ENCODE peak calls at places on chromosomes 5 and 9, in five cellular contexts. One of them, this sample, is unnamed.

GRCh38 chr5:10699281-10699874 is 61.7 kb downstream of the DAP start:
- DNase-seq in A549: no peak
- DNase-seq in iPS-NIHi11: no peak
- DNase-seq in stimulated activated CD4-positive, alpha-beta T cell treated with anti-CD3 and anti-CD28 coated beads, Interleukin-12 subunit alpha, Interleukin-12 subunit beta, amount 100 ng/mL, for 48 hours: no peak
- DNase-seq in GM20000: no peak
- DNase-seq in this sample: peak

GRCh38 chr5:83474170-83474796 is 2.7 kb downstream of the VCAN start:
- DNase-seq in iPS-NIHi11: peak
- DNase-seq in GM20000: peak
- DNase-seq in stimulated activated CD4-positive, alpha-beta T cell treated with anti-CD3 and anti-CD28 coated beads, Interleukin-12 subunit alpha, Interleukin-12 subunit beta, amount 100 ng/mL, for 48 hours: no peak
- DNase-seq in A549: peak
- DNase-seq in this sample: peak

GRCh38 chr9:105355810-105356209 is 92.0 kb upstream of the FSD1L start:
- DNase-seq in GM20000: peak
- DNase-seq in iPS-NIHi11: no peak
- DNase-seq in A549: no peak
- DNase-seq in stimulated activated CD4-positive, alpha-beta T cell treated with anti-CD3 and anti-CD28 coated beads, Interleukin-12 subunit alpha, Interleukin-12 subunit beta, amount 100 ng/mL, for 48 hours: no peak
- DNase-seq in this sample: peak

GRCh38 chr9:20253635-20254034 is 368.7 kb downstream of the MLLT3 start:
- DNase-seq in stimulated activated CD4-positive, alpha-beta T cell treated with anti-CD3 and anti-CD28 coated beads, Interleukin-12 subunit alpha, Interleukin-12 subunit beta, amount 100 ng/mL, for 48 hours: no peak
- DNase-seq in A549: no peak
- DNase-seq in iPS-NIHi11: no peak
- DNase-seq in GM20000: no peak
- DNase-seq in this sample: no peak

GRCh38 chr5:132496631-132497487 is 6.3 kb upstream of the IRF1 start:
- DNase-seq in stimulated activated CD4-positive, alpha-beta T cell treated with anti-CD3 and anti-CD28 coated beads, Interleukin-12 subunit alpha, Interleukin-12 subunit beta, amount 100 ng/mL, for 48 hours: no peak
- DNase-seq in GM20000: peak
- DNase-seq in iPS-NIHi11: peak
- DNase-seq in A549: peak
- DNase-seq in this sample: peak

GRCh38 chr5:171858303-171858702 is 72.7 kb downstream of the SMIM23 start:
- DNase-seq in iPS-NIHi11: peak
- DNase-seq in GM20000: peak
- DNase-seq in stimulated activated CD4-positive, alpha-beta T cell treated with anti-CD3 and anti-CD28 coated beads, Interleukin-12 subunit alpha, Interleukin-12 subunit beta, amount 100 ng/mL, for 48 hours: peak
- DNase-seq in A549: peak
- DNase-seq in this sample: peak

GRCh38 chr5:6804766-6805165 is 91.5 kb downstream of the TENT4A start:
- DNase-seq in A549: no peak
- DNase-seq in stimulated activated CD4-positive, alpha-beta T cell treated with anti-CD3 and anti-CD28 coated beads, Interleukin-12 subunit alpha, Interleukin-12 subunit beta, amount 100 ng/mL, for 48 hours: no peak
- DNase-seq in iPS-NIHi11: no peak
- DNase-seq in GM20000: no peak
- DNase-seq in this sample: no peak

GRCh38 chr5:8710426-8710930 is 835.4 kb downstream of the SEMA5A start:
- DNase-seq in iPS-NIHi11: no peak
- DNase-seq in A549: no peak
- DNase-seq in stimulated activated CD4-positive, alpha-beta T cell treated with anti-CD3 and anti-CD28 coated beads, Interleukin-12 subunit alpha, Interleukin-12 subunit beta, amount 100 ng/mL, for 48 hours: no peak
- DNase-seq in GM20000: no peak
- DNase-seq in this sample: no peak

GRCh38 chr9:115671911-115672310 is 481.7 kb upstream of the PAPPA start:
- DNase-seq in iPS-NIHi11: no peak
- DNase-seq in GM20000: no peak
- DNase-seq in A549: no peak
- DNase-seq in stimulated activated CD4-positive, alpha-beta T cell treated with anti-CD3 and anti-CD28 coated beads, Interleukin-12 subunit alpha, Interleukin-12 subunit beta, amount 100 ng/mL, for 48 hours: no peak
- DNase-seq in this sample: no peak

GRCh38 chr5:83256091-83256775 is 178.9 kb downstream of the XRCC4 start:
- DNase-seq in stimulated activated CD4-positive, alpha-beta T cell treated with anti-CD3 and anti-CD28 coated beads, Interleukin-12 subunit alpha, Interleukin-12 subunit beta, amount 100 ng/mL, for 48 hours: no peak
- DNase-seq in GM20000: no peak
- DNase-seq in A549: no peak
- DNase-seq in iPS-NIHi11: no peak
- DNase-seq in this sample: no peak

GRCh38 chr9:21965401-21965951 is 28.7 kb downstream of the CDKN2A start:
- DNase-seq in A549: no peak
- DNase-seq in stimulated activated CD4-positive, alpha-beta T cell treated with anti-CD3 and anti-CD28 coated beads, Interleukin-12 subunit alpha, Interleukin-12 subunit beta, amount 100 ng/mL, for 48 hours: no peak
- DNase-seq in iPS-NIHi11: peak
- DNase-seq in GM20000: peak
- DNase-seq in this sample: peak

GRCh38 chr5:150492621-150493020 is 15.3 kb upstream of the NDST1 start:
- DNase-seq in stimulated activated CD4-positive, alpha-beta T cell treated with anti-CD3 and anti-CD28 coated beads, Interleukin-12 subunit alpha, Interleukin-12 subunit beta, amount 100 ng/mL, for 48 hours: no peak
- DNase-seq in A549: peak
- DNase-seq in GM20000: no peak
- DNase-seq in iPS-NIHi11: no peak
- DNase-seq in this sample: no peak

GRCh38 chr5:180832638-180833068 is 28.4 kb downstream of the ZFP62 start:
- DNase-seq in A549: no peak
- DNase-seq in GM20000: peak
- DNase-seq in stimulated activated CD4-positive, alpha-beta T cell treated with anti-CD3 and anti-CD28 coated beads, Interleukin-12 subunit alpha, Interleukin-12 subunit beta, amount 100 ng/mL, for 48 hours: no peak
- DNase-seq in iPS-NIHi11: no peak
- DNase-seq in this sample: peak

GRCh38 chr5:77957-78804 is 13.8 kb upstream of the PLEKHG4B start:
- DNase-seq in GM20000: no peak
- DNase-seq in stimulated activated CD4-positive, alpha-beta T cell treated with anti-CD3 and anti-CD28 coated beads, Interleukin-12 subunit alpha, Interleukin-12 subunit beta, amount 100 ng/mL, for 48 hours: no peak
- DNase-seq in iPS-NIHi11: no peak
- DNase-seq in A549: peak
- DNase-seq in this sample: peak

GRCh38 chr9:128723352-128723865 is 518 bp downstream of the ZDHHC12 start:
- DNase-seq in iPS-NIHi11: no peak
- DNase-seq in stimulated activated CD4-positive, alpha-beta T cell treated with anti-CD3 and anti-CD28 coated beads, Interleukin-12 subunit alpha, Interleukin-12 subunit beta, amount 100 ng/mL, for 48 hours: no peak
- DNase-seq in GM20000: no peak
- DNase-seq in A549: peak
- DNase-seq in this sample: no peak

GRCh38 chr5:132467292-132467984 is 23.1 kb downstream of the IRF1 start:
- DNase-seq in stimulated activated CD4-positive, alpha-beta T cell treated with anti-CD3 and anti-CD28 coated beads, Interleukin-12 subunit alpha, Interleukin-12 subunit beta, amount 100 ng/mL, for 48 hours: no peak
- DNase-seq in A549: no peak
- DNase-seq in iPS-NIHi11: no peak
- DNase-seq in GM20000: no peak
- DNase-seq in this sample: peak

GRCh38 chr9:112867275-112867991 is 23.2 kb downstream of the SLC46A2 start:
- DNase-seq in iPS-NIHi11: peak
- DNase-seq in A549: peak
- DNase-seq in GM20000: peak
- DNase-seq in stimulated activated CD4-positive, alpha-beta T cell treated with anti-CD3 and anti-CD28 coated beads, Interleukin-12 subunit alpha, Interleukin-12 subunit beta, amount 100 ng/mL, for 48 hours: peak
- DNase-seq in this sample: peak

GRCh38 chr5:68464424-68464823 is 248.9 kb downstream of the PIK3R1 start:
- DNase-seq in iPS-NIHi11: no peak
- DNase-seq in GM20000: peak
- DNase-seq in stimulated activated CD4-positive, alpha-beta T cell treated with anti-CD3 and anti-CD28 coated beads, Interleukin-12 subunit alpha, Interleukin-12 subunit beta, amount 100 ng/mL, for 48 hours: peak
- DNase-seq in A549: no peak
- DNase-seq in this sample: peak

GRCh38 chr9:114681594-114682332 is at the start of gene TEX48:
- DNase-seq in iPS-NIHi11: peak
- DNase-seq in GM20000: peak
- DNase-seq in A549: peak
- DNase-seq in stimulated activated CD4-positive, alpha-beta T cell treated with anti-CD3 and anti-CD28 coated beads, Interleukin-12 subunit alpha, Interleukin-12 subunit beta, amount 100 ng/mL, for 48 hours: peak
- DNase-seq in this sample: peak

GRCh38 chr9:125996671-125997509 is 249.7 kb downstream of the PBX3 start:
- DNase-seq in GM20000: no peak
- DNase-seq in stimulated activated CD4-positive, alpha-beta T cell treated with anti-CD3 and anti-CD28 coated beads, Interleukin-12 subunit alpha, Interleukin-12 subunit beta, amount 100 ng/mL, for 48 hours: no peak
- DNase-seq in iPS-NIHi11: no peak
- DNase-seq in A549: no peak
- DNase-seq in this sample: no peak

GRCh38 chr9:16708638-16709435 is 161.6 kb downstream of the BNC2 start:
- DNase-seq in stimulated activated CD4-positive, alpha-beta T cell treated with anti-CD3 and anti-CD28 coated beads, Interleukin-12 subunit alpha, Interleukin-12 subunit beta, amount 100 ng/mL, for 48 hours: no peak
- DNase-seq in iPS-NIHi11: peak
- DNase-seq in GM20000: no peak
- DNase-seq in A549: no peak
- DNase-seq in this sample: no peak

GRCh38 chr5:24026288-24026687 is 518.9 kb downstream of the PRDM9 start:
- DNase-seq in stimulated activated CD4-positive, alpha-beta T cell treated with anti-CD3 and anti-CD28 coated beads, Interleukin-12 subunit alpha, Interleukin-12 subunit beta, amount 100 ng/mL, for 48 hours: no peak
- DNase-seq in A549: no peak
- DNase-seq in GM20000: no peak
- DNase-seq in iPS-NIHi11: no peak
- DNase-seq in this sample: no peak

GRCh38 chr5:139619861-139620260 is 28.3 kb upstream of the CXXC5 start:
- DNase-seq in stimulated activated CD4-positive, alpha-beta T cell treated with anti-CD3 and anti-CD28 coated beads, Interleukin-12 subunit alpha, Interleukin-12 subunit beta, amount 100 ng/mL, for 48 hours: no peak
- DNase-seq in GM20000: no peak
- DNase-seq in iPS-NIHi11: no peak
- DNase-seq in A549: no peak
- DNase-seq in this sample: no peak

GRCh38 chr9:1536522-1537170 is 478.5 kb upstream of the SMARCA2 start:
- DNase-seq in iPS-NIHi11: no peak
- DNase-seq in stimulated activated CD4-positive, alpha-beta T cell treated with anti-CD3 and anti-CD28 coated beads, Interleukin-12 subunit alpha, Interleukin-12 subunit beta, amount 100 ng/mL, for 48 hours: no peak
- DNase-seq in A549: no peak
- DNase-seq in GM20000: peak
- DNase-seq in this sample: peak

GRCh38 chr9:137138701-137139467 is at the start of gene GRIN1:
- DNase-seq in GM20000: peak
- DNase-seq in A549: no peak
- DNase-seq in stimulated activated CD4-positive, alpha-beta T cell treated with anti-CD3 and anti-CD28 coated beads, Interleukin-12 subunit alpha, Interleukin-12 subunit beta, amount 100 ng/mL, for 48 hours: no peak
- DNase-seq in iPS-NIHi11: peak
- DNase-seq in this sample: no peak

GRCh38 chr5:151151793-151152192 is 5.8 kb downstream of the ANXA6 start:
- DNase-seq in GM20000: peak
- DNase-seq in iPS-NIHi11: no peak
- DNase-seq in A549: no peak
- DNase-seq in stimulated activated CD4-positive, alpha-beta T cell treated with anti-CD3 and anti-CD28 coated beads, Interleukin-12 subunit alpha, Interleukin-12 subunit beta, amount 100 ng/mL, for 48 hours: peak
- DNase-seq in this sample: peak

GRCh38 chr5:147464211-147464610 is 45.7 kb downstream of the DPYSL3 start:
- DNase-seq in A549: no peak
- DNase-seq in iPS-NIHi11: peak
- DNase-seq in GM20000: no peak
- DNase-seq in stimulated activated CD4-positive, alpha-beta T cell treated with anti-CD3 and anti-CD28 coated beads, Interleukin-12 subunit alpha, Interleukin-12 subunit beta, amount 100 ng/mL, for 48 hours: no peak
- DNase-seq in this sample: peak

GRCh38 chr9:23826120-23826629 is at the start of gene ELAVL2:
- DNase-seq in GM20000: no peak
- DNase-seq in stimulated activated CD4-positive, alpha-beta T cell treated with anti-CD3 and anti-CD28 coated beads, Interleukin-12 subunit alpha, Interleukin-12 subunit beta, amount 100 ng/mL, for 48 hours: peak
- DNase-seq in iPS-NIHi11: peak
- DNase-seq in A549: peak
- DNase-seq in this sample: no peak

GRCh38 chr5:115461506-115462290 is 82.9 kb downstream of the FEM1C start:
- DNase-seq in A549: peak
- DNase-seq in stimulated activated CD4-positive, alpha-beta T cell treated with anti-CD3 and anti-CD28 coated beads, Interleukin-12 subunit alpha, Interleukin-12 subunit beta, amount 100 ng/mL, for 48 hours: peak
- DNase-seq in GM20000: no peak
- DNase-seq in iPS-NIHi11: no peak
- DNase-seq in this sample: peak

GRCh38 chr5:67030289-67031069 is 166.1 kb downstream of the CD180 start:
- DNase-seq in A549: no peak
- DNase-seq in stimulated activated CD4-positive, alpha-beta T cell treated with anti-CD3 and anti-CD28 coated beads, Interleukin-12 subunit alpha, Interleukin-12 subunit beta, amount 100 ng/mL, for 48 hours: no peak
- DNase-seq in GM20000: no peak
- DNase-seq in iPS-NIHi11: no peak
- DNase-seq in this sample: no peak

GRCh38 chr9:114559830-114560520 is 27.6 kb upstream of the ATP6V1G1 start:
- DNase-seq in A549: no peak
- DNase-seq in iPS-NIHi11: no peak
- DNase-seq in GM20000: no peak
- DNase-seq in stimulated activated CD4-positive, alpha-beta T cell treated with anti-CD3 and anti-CD28 coated beads, Interleukin-12 subunit alpha, Interleukin-12 subunit beta, amount 100 ng/mL, for 48 hours: no peak
- DNase-seq in this sample: no peak

GRCh38 chr9:124784503-124784902 is 7.6 kb downstream of the OLFML2A start:
- DNase-seq in A549: no peak
- DNase-seq in stimulated activated CD4-positive, alpha-beta T cell treated with anti-CD3 and anti-CD28 coated beads, Interleukin-12 subunit alpha, Interleukin-12 subunit beta, amount 100 ng/mL, for 48 hours: no peak
- DNase-seq in iPS-NIHi11: no peak
- DNase-seq in GM20000: no peak
- DNase-seq in this sample: no peak

GRCh38 chr9:127872492-127873222 is 4.8 kb downstream of the AK1 start:
- DNase-seq in stimulated activated CD4-positive, alpha-beta T cell treated with anti-CD3 and anti-CD28 coated beads, Interleukin-12 subunit alpha, Interleukin-12 subunit beta, amount 100 ng/mL, for 48 hours: no peak
- DNase-seq in GM20000: no peak
- DNase-seq in iPS-NIHi11: no peak
- DNase-seq in A549: no peak
- DNase-seq in this sample: no peak

GRCh38 chr9:108956098-108956533 is 21.9 kb downstream of the ABITRAM start:
- DNase-seq in stimulated activated CD4-positive, alpha-beta T cell treated with anti-CD3 and anti-CD28 coated beads, Interleukin-12 subunit alpha, Interleukin-12 subunit beta, amount 100 ng/mL, for 48 hours: no peak
- DNase-seq in A549: no peak
- DNase-seq in GM20000: no peak
- DNase-seq in iPS-NIHi11: no peak
- DNase-seq in this sample: no peak

GRCh38 chr5:150626853-150627276 is 13.6 kb upstream of the SYNPO start:
- DNase-seq in iPS-NIHi11: peak
- DNase-seq in A549: no peak
- DNase-seq in stimulated activated CD4-positive, alpha-beta T cell treated with anti-CD3 and anti-CD28 coated beads, Interleukin-12 subunit alpha, Interleukin-12 subunit beta, amount 100 ng/mL, for 48 hours: no peak
- DNase-seq in GM20000: no peak
- DNase-seq in this sample: peak

GRCh38 chr5:43643750-43644149 is 40.8 kb downstream of the NNT start:
- DNase-seq in stimulated activated CD4-positive, alpha-beta T cell treated with anti-CD3 and anti-CD28 coated beads, Interleukin-12 subunit alpha, Interleukin-12 subunit beta, amount 100 ng/mL, for 48 hours: no peak
- DNase-seq in iPS-NIHi11: no peak
- DNase-seq in A549: no peak
- DNase-seq in GM20000: no peak
- DNase-seq in this sample: no peak

GRCh38 chr9:6788175-6789016 is 30.6 kb downstream of the KDM4C start:
- DNase-seq in GM20000: no peak
- DNase-seq in iPS-NIHi11: peak
- DNase-seq in stimulated activated CD4-positive, alpha-beta T cell treated with anti-CD3 and anti-CD28 coated beads, Interleukin-12 subunit alpha, Interleukin-12 subunit beta, amount 100 ng/mL, for 48 hours: no peak
- DNase-seq in A549: peak
- DNase-seq in this sample: no peak

GRCh38 chr5:6631441-6631840 is 1.4 kb downstream of the NSUN2 start:
- DNase-seq in stimulated activated CD4-positive, alpha-beta T cell treated with anti-CD3 and anti-CD28 coated beads, Interleukin-12 subunit alpha, Interleukin-12 subunit beta, amount 100 ng/mL, for 48 hours: no peak
- DNase-seq in GM20000: no peak
- DNase-seq in A549: no peak
- DNase-seq in iPS-NIHi11: no peak
- DNase-seq in this sample: no peak